ENCODE peak calls at places on chromosomes 3 and 15, in eight cellular contexts. A is fibroblast of pulmonary artery, N is epithelial cell of esophagus, Q is adrenal gland, I is AG04450, F is AG09309, L is brain microvascular endothelial cell, S is GM12878. Y is an unnamed sample.

GRCh38 chr3:49377483-49377882 is 19.3 kb upstream of the GPX1 start:
- DNase-seq in A (peak), N (peak), Q (no peak), I (no peak), F (no peak), L (peak), S (peak), Y (peak)

GRCh38 chr15:63610209-63610841 is 13.1 kb downstream of the FBXL22 start:
- DNase-seq in A (peak), N (peak), Q (peak), I (peak), F (peak), L (peak), S (peak), Y (peak)

GRCh38 chr3:156404217-156404616 is 150.7 kb downstream of the SSR3 start:
- DNase-seq in A (no peak), N (no peak), Q (no peak), I (no peak), F (no peak), L (no peak), S (no peak), Y (no peak)

GRCh38 chr3:58383904-58384303 is 49.7 kb downstream of the PDHB start:
- DNase-seq in A (peak), N (peak), Q (peak), I (peak), F (peak), L (peak), S (no peak), Y (peak)

GRCh38 chr3:76570436-76571057 is 469.4 kb upstream of the ROBO2 start:
- DNase-seq in A (peak), N (peak), Q (no peak), I (no peak), F (no peak), L (no peak), S (no peak), Y (peak)

GRCh38 chr15:75661041-75661778 is 13.5 kb downstream of the SNX33 start:
- DNase-seq in A (peak), N (peak), Q (peak), I (peak), F (peak), L (peak), S (no peak), Y (peak)

GRCh38 chr3:43038010-43038409 is 58.9 kb downstream of the GASK1A start:
- DNase-seq in A (no peak), N (no peak), Q (no peak), I (no peak), F (no peak), L (no peak), S (peak), Y (no peak)

GRCh38 chr15:70299931-70300858 is 202.5 kb upstream of the TLE3 start:
- DNase-seq in A (no peak), N (no peak), Q (no peak), I (no peak), F (no peak), L (no peak), S (peak), Y (no peak)

GRCh38 chr3:161851941-161852566 is 355.4 kb downstream of the OTOL1 start:
- DNase-seq in A (peak), N (peak), Q (peak), I (peak), F (no peak), L (peak), S (peak), Y (peak)

GRCh38 chr15:62275818-62276217 is 110.7 kb upstream of the C2CD4B start:
- DNase-seq in A (no peak), N (peak), Q (no peak), I (no peak), F (no peak), L (no peak), S (no peak), Y (no peak)

GRCh38 chr3:26350853-26351252 is 271.7 kb upstream of the LRRC3B start:
- DNase-seq in A (no peak), N (peak), Q (no peak), I (no peak), F (no peak), L (no peak), S (no peak), Y (no peak)

GRCh38 chr3:158057666-158058065 is 48.6 kb downstream of the SHOX2 start:
- DNase-seq in A (no peak), N (no peak), Q (no peak), I (no peak), F (no peak), L (no peak), S (no peak), Y (no peak)

GRCh38 chr3:102630531-102630930 is 195.7 kb downstream of the ZPLD1 start:
- DNase-seq in A (peak), N (no peak), Q (no peak), I (no peak), F (no peak), L (no peak), S (no peak), Y (no peak)

GRCh38 chr3:188687389-188687788 is 484.4 kb upstream of the TPRG1 start:
- DNase-seq in A (peak), N (peak), Q (no peak), I (no peak), F (peak), L (peak), S (no peak), Y (peak)

GRCh38 chr3:100170492-100170891 is 56.2 kb upstream of the FILIP1L start:
- DNase-seq in A (no peak), N (no peak), Q (no peak), I (no peak), F (no peak), L (no peak), S (no peak), Y (no peak)

GRCh38 chr3:116085456-116085855 is 359.8 kb downstream of the LSAMP start:
- DNase-seq in A (no peak), N (no peak), Q (no peak), I (no peak), F (no peak), L (no peak), S (no peak), Y (no peak)

GRCh38 chr3:23600178-23600577 is 205.6 kb upstream of the UBE2E1 start:
- DNase-seq in A (peak), N (peak), Q (no peak), I (peak), F (peak), L (peak), S (no peak), Y (peak)

GRCh38 chr15:59205839-59206622 is 612 bp upstream of the LDHAL6B start:
- DNase-seq in A (no peak), N (no peak), Q (no peak), I (no peak), F (no peak), L (no peak), S (peak), Y (no peak)

GRCh38 chr15:59203572-59203971 is 3.1 kb upstream of the LDHAL6B start:
- DNase-seq in A (no peak), N (no peak), Q (no peak), I (no peak), F (no peak), L (no peak), S (no peak), Y (no peak)

GRCh38 chr15:59206623-59207183 is at the start of gene LDHAL6B:
- DNase-seq in A (no peak), N (no peak), Q (no peak), I (no peak), F (no peak), L (no peak), S (no peak), Y (no peak)

GRCh38 chr15:59210186-59210585 is 3.5 kb downstream of the LDHAL6B start:
- DNase-seq in A (no peak), N (no peak), Q (no peak), I (no peak), F (no peak), L (no peak), S (no peak), Y (no peak)

GRCh38 chr15:59208850-59209249 is 2.2 kb downstream of the LDHAL6B start:
- DNase-seq in A (no peak), N (no peak), Q (no peak), I (no peak), F (no peak), L (no peak), S (no peak), Y (no peak)
- H3K4me3 ChIP-seq in A (no peak), N (no peak), Q (no peak), I (no peak), F (no peak), L (no peak), S (no peak), Y (no peak)

GRCh38 chr15:87576486-87577176 is 679.9 kb downstream of the NTRK3 start:
- DNase-seq in A (no peak), N (no peak), Q (no peak), I (no peak), F (no peak), L (no peak), S (no peak), Y (no peak)
- TF ChIP-seq CTCF in A (no peak), N (no peak), Q (no peak), I (no peak), F (no peak), L (no peak), S (no peak), Y (no peak)

DNA sequence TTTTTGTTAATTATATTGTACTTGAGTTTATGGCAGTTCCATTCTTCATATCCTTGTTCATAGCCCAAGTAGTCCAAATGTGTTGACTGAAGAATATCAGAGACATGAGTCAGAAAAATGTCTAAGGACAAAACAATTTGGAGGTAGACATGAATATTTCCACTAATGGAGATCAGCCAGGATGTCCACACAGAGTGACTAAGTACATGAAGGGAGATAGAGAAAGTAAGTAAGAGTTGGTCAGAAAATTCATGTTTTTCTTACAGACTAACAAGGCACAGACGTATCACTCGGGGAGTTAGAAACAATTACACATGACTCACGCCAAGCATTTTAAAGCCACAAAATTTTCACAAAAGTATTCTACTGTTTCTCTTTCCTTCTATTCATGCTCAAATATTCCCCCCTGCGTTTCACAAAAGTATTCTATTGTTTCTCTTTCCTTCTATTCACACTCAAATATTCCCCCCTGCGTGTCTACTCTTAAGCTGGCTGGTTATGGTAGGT is 648.9 kb upstream of the CCDC54 start:
- DNase-seq in A (peak), N (peak), Q (no peak), I (peak), F (peak), L (peak), S (no peak), Y (peak)
- H3K4me3 ChIP-seq in A (peak), N (no peak), Q (no peak), I (peak), F (no peak), L (peak), S (no peak), Y (no peak)

GRCh38 chr15:88664151-88664778 is 25.4 kb downstream of the ISG20 start:
- DNase-seq in A (no peak), N (no peak), Q (no peak), I (no peak), F (no peak), L (no peak), S (no peak), Y (peak)
- TF ChIP-seq CTCF in A (peak), N (peak), Q (peak), I (no peak), F (peak), L (peak), S (peak), Y (no peak)

DNA sequence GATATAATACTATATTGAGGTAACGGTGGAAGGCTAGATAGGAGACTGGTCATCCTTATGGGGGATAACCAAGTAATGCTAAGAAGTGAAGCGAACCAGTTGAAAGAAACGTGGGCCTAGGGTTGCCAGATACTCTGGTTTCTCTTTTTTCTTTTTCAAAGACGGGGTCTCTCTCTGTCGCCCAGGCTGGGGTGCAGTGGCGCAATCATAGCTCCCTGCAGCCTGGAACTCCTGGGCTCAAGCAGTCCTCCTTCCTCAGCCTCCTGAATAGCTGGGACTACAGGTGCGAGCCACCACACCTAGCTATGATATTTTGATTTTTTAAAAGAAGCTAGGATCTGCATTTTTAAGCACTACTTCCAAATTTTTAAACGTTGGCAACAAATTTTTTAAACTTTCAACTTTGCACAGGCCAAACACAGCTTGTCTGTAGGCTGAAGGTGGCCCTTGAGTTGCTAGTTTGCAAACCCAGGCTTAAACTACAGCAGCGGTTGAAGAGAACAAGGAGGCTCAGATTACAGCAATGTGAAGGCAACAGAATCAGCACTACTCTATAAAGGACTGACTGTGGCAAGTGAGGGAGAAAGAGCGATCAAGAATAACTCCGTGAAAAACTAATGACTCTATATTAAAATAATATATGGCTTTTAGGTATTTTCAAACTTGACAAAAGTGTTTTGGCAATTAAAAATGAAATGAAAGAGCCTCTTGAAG is 1.2 kb upstream of the RUBCN start:
- DNase-seq in A (no peak), N (no peak), Q (no peak), I (no peak), F (no peak), L (no peak), S (no peak), Y (no peak)
- H3K4me3 ChIP-seq in A (peak), N (peak), Q (no peak), I (peak), F (no peak), L (peak), S (peak), Y (peak)

DNA sequence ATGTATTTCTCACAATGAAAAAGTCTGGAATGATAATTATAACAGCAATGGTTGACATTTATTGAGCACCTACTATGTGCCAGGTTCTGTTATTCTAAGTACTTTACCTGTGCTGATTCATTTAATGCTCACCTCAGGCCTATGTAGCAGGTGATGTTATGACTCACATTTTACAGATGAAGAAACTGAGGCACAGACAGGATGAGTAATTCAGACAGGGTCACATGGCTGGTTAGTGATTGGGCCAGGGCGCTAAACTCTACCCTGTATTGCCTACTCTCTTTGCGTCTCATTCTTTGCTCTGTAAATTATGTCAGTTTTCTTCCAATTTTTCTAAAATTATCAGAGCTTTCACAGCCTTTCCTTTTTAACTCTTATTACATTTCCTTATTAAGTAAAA is 98.3 kb downstream of the PIK3R4 start:
- DNase-seq in A (no peak), N (no peak), Q (no peak), I (no peak), F (no peak), L (no peak), S (no peak), Y (no peak)
- TF ChIP-seq CTCF in A (no peak), N (no peak), Q (no peak), I (no peak), F (no peak), L (no peak), S (no peak), Y (no peak)

GRCh38 chr3:128420289-128420688 is 46.4 kb downstream of the DNAJB8 start:
- DNase-seq in A (no peak), N (no peak), Q (no peak), I (no peak), F (no peak), L (no peak), S (no peak), Y (no peak)
- H3K4me3 ChIP-seq in A (no peak), N (no peak), Q (no peak), I (no peak), F (no peak), L (no peak), S (no peak), Y (no peak)

GRCh38 chr3:11529281-11529680 is 114.4 kb downstream of the VGLL4 start:
- DNase-seq in A (no peak), N (no peak), Q (no peak), I (no peak), F (no peak), L (no peak), S (no peak), Y (no peak)

GRCh38 chr3:11532865-11533490 is 110.7 kb downstream of the VGLL4 start:
- DNase-seq in A (peak), N (peak), Q (no peak), I (no peak), F (no peak), L (peak), S (no peak), Y (peak)

GRCh38 chr3:11534011-11534782 is 109.5 kb downstream of the VGLL4 start:
- DNase-seq in A (no peak), N (no peak), Q (peak), I (no peak), F (no peak), L (no peak), S (no peak), Y (no peak)

GRCh38 chr3:11534783-11535081 is 109.0 kb downstream of the VGLL4 start:
- DNase-seq in A (no peak), N (no peak), Q (no peak), I (no peak), F (no peak), L (no peak), S (no peak), Y (no peak)

DNA sequence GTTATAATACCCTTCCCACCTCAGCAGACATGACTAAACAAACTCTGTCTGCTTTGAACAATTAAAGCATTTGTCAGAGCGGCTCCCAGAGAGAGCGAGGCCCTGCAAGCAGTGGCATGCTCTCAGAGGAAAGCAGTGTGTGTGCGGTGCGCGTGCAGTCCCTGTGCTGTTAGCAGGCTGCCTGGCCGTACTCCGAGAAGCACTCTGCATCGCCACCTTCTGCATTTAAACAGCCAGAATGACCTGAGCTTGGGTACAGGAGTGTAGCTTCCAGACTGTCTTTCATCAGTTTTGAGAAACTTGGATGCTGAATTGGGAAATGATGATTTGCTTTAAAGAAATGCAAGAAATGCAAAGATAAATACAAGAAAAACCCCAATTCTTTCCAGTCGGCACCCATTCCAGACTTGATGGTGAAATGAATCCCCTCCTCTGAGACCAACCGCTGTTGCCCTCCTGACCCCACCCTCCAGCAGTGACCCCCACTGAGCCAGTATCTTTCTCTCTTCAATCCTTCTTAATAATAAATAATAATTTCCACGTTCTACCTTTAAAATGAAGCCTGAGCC is 113.5 kb downstream of the VGLL4 start:
- DNase-seq in A (peak), N (peak), Q (no peak), I (peak), F (peak), L (peak), S (no peak), Y (peak)
- TF ChIP-seq CTCF in A (peak), N (peak), Q (no peak), I (peak), F (peak), L (peak), S (no peak), Y (peak)

GRCh38 chr3:61334783-61335182 is 83.5 kb upstream of the FHIT start:
- DNase-seq in A (no peak), N (no peak), Q (no peak), I (no peak), F (no peak), L (no peak), S (no peak), Y (no peak)
- H3K4me3 ChIP-seq in A (no peak), N (no peak), Q (no peak), I (no peak), F (no peak), L (no peak), S (no peak), Y (no peak)

GRCh38 chr3:65028024-65028423 is 340.2 kb upstream of the ADAMTS9 start:
- DNase-seq in A (no peak), N (no peak), Q (no peak), I (no peak), F (no peak), L (no peak), S (no peak), Y (no peak)

GRCh38 chr3:65026151-65026550 is 338.4 kb upstream of the ADAMTS9 start:
- DNase-seq in A (no peak), N (no peak), Q (no peak), I (no peak), F (no peak), L (no peak), S (no peak), Y (no peak)

GRCh38 chr3:65027335-65027734 is 339.5 kb upstream of the ADAMTS9 start:
- DNase-seq in A (no peak), N (no peak), Q (no peak), I (no peak), F (no peak), L (no peak), S (no peak), Y (no peak)

GRCh38 chr3:65020780-65021179 is 333.0 kb upstream of the ADAMTS9 start:
- DNase-seq in A (no peak), N (no peak), Q (no peak), I (no peak), F (no peak), L (no peak), S (no peak), Y (no peak)

GRCh38 chr3:65024148-65024547 is 336.3 kb upstream of the ADAMTS9 start:
- DNase-seq in A (no peak), N (no peak), Q (no peak), I (no peak), F (no peak), L (no peak), S (no peak), Y (no peak)
- TF ChIP-seq CTCF in A (no peak), N (no peak), Q (no peak), I (no peak), F (no peak), L (peak), S (no peak), Y (peak)